ENCODE peak calls at places on chromosomes 6 and 20, in eight cellular contexts. One of them, this sample, is unnamed.

GRCh38 chr6:43729537-43729936 is 40.5 kb upstream of the VEGFA start:
- DNase-seq in pancreas: no peak
- DNase-seq in fibroblast of the aortic adventitia: no peak
- DNase-seq in left lung: no peak
- DNase-seq in cardiac muscle cell: no peak
- DNase-seq in astrocyte of the spinal cord: no peak
- DNase-seq in lower leg skin: no peak
- DNase-seq in AG09309: no peak
- DNase-seq in this sample: no peak

GRCh38 chr6:54053893-54054391 is 57.3 kb upstream of the MLIP start:
- DNase-seq in AG09309: peak
- DNase-seq in left lung: no peak
- DNase-seq in fibroblast of the aortic adventitia: peak
- DNase-seq in pancreas: no peak
- DNase-seq in cardiac muscle cell: peak
- DNase-seq in astrocyte of the spinal cord: peak
- DNase-seq in lower leg skin: peak
- DNase-seq in this sample: no peak

GRCh38 chr6:45678063-45678620 is 300.4 kb upstream of the SUPT3H start:
- DNase-seq in lower leg skin: no peak
- DNase-seq in left lung: no peak
- DNase-seq in AG09309: no peak
- DNase-seq in pancreas: no peak
- DNase-seq in fibroblast of the aortic adventitia: no peak
- DNase-seq in cardiac muscle cell: no peak
- DNase-seq in astrocyte of the spinal cord: no peak
- DNase-seq in this sample: no peak

GRCh38 chr6:108592371-108593337 is 31.9 kb downstream of the FOXO3 start:
- DNase-seq in astrocyte of the spinal cord: peak
- DNase-seq in fibroblast of the aortic adventitia: peak
- DNase-seq in AG09309: peak
- DNase-seq in lower leg skin: no peak
- DNase-seq in pancreas: no peak
- DNase-seq in cardiac muscle cell: peak
- DNase-seq in left lung: no peak
- DNase-seq in this sample: peak

GRCh38 chr6:26155066-26155925 is 68.1 kb downstream of the HFE start:
- DNase-seq in cardiac muscle cell: peak
- DNase-seq in fibroblast of the aortic adventitia: peak
- DNase-seq in astrocyte of the spinal cord: peak
- DNase-seq in pancreas: no peak
- DNase-seq in left lung: no peak
- DNase-seq in lower leg skin: peak
- DNase-seq in AG09309: no peak
- DNase-seq in this sample: no peak

GRCh38 chr6:8059129-8059528 is 5.1 kb downstream of the BLOC1S5 start:
- DNase-seq in astrocyte of the spinal cord: peak
- DNase-seq in lower leg skin: no peak
- DNase-seq in left lung: no peak
- DNase-seq in fibroblast of the aortic adventitia: peak
- DNase-seq in pancreas: no peak
- DNase-seq in cardiac muscle cell: peak
- DNase-seq in AG09309: no peak
- DNase-seq in this sample: no peak

GRCh38 chr6:47308674-47309325 is 905 bp downstream of the TNFRSF21 start:
- DNase-seq in fibroblast of the aortic adventitia: peak
- DNase-seq in lower leg skin: no peak
- DNase-seq in left lung: peak
- DNase-seq in pancreas: peak
- DNase-seq in astrocyte of the spinal cord: peak
- DNase-seq in cardiac muscle cell: peak
- DNase-seq in AG09309: no peak
- DNase-seq in this sample: no peak

GRCh38 chr20:16147221-16147620 is 426.0 kb downstream of the KIF16B start:
- DNase-seq in cardiac muscle cell: no peak
- DNase-seq in fibroblast of the aortic adventitia: no peak
- DNase-seq in lower leg skin: no peak
- DNase-seq in AG09309: no peak
- DNase-seq in astrocyte of the spinal cord: no peak
- DNase-seq in pancreas: no peak
- DNase-seq in left lung: no peak
- DNase-seq in this sample: no peak

GRCh38 chr6:52726741-52727535 is 36.3 kb downstream of the GSTA2 start:
- DNase-seq in fibroblast of the aortic adventitia: no peak
- DNase-seq in astrocyte of the spinal cord: no peak
- DNase-seq in left lung: no peak
- DNase-seq in lower leg skin: no peak
- DNase-seq in pancreas: no peak
- DNase-seq in cardiac muscle cell: no peak
- DNase-seq in AG09309: no peak
- DNase-seq in this sample: no peak

GRCh38 chr6:115618311-115618710 is 442.4 kb downstream of the FRK start:
- DNase-seq in cardiac muscle cell: peak
- DNase-seq in AG09309: peak
- DNase-seq in lower leg skin: no peak
- DNase-seq in left lung: no peak
- DNase-seq in astrocyte of the spinal cord: peak
- DNase-seq in pancreas: no peak
- DNase-seq in fibroblast of the aortic adventitia: no peak
- DNase-seq in this sample: no peak

GRCh38 chr6:146931214-146931613 is 273.0 kb upstream of the STXBP5 start:
- DNase-seq in astrocyte of the spinal cord: no peak
- DNase-seq in cardiac muscle cell: no peak
- DNase-seq in pancreas: no peak
- DNase-seq in left lung: no peak
- DNase-seq in AG09309: no peak
- DNase-seq in fibroblast of the aortic adventitia: peak
- DNase-seq in lower leg skin: no peak
- DNase-seq in this sample: no peak

GRCh38 chr6:108200631-108201030 is 34.8 kb downstream of the NR2E1 start:
- DNase-seq in fibroblast of the aortic adventitia: peak
- DNase-seq in cardiac muscle cell: peak
- DNase-seq in left lung: no peak
- DNase-seq in lower leg skin: no peak
- DNase-seq in pancreas: no peak
- DNase-seq in astrocyte of the spinal cord: peak
- DNase-seq in AG09309: no peak
- DNase-seq in this sample: no peak

GRCh38 chr6:164124986-164125385 is 710.5 kb downstream of the QKI start:
- DNase-seq in fibroblast of the aortic adventitia: no peak
- DNase-seq in lower leg skin: no peak
- DNase-seq in cardiac muscle cell: no peak
- DNase-seq in pancreas: no peak
- DNase-seq in left lung: no peak
- DNase-seq in astrocyte of the spinal cord: no peak
- DNase-seq in AG09309: no peak
- DNase-seq in this sample: no peak

DNA sequence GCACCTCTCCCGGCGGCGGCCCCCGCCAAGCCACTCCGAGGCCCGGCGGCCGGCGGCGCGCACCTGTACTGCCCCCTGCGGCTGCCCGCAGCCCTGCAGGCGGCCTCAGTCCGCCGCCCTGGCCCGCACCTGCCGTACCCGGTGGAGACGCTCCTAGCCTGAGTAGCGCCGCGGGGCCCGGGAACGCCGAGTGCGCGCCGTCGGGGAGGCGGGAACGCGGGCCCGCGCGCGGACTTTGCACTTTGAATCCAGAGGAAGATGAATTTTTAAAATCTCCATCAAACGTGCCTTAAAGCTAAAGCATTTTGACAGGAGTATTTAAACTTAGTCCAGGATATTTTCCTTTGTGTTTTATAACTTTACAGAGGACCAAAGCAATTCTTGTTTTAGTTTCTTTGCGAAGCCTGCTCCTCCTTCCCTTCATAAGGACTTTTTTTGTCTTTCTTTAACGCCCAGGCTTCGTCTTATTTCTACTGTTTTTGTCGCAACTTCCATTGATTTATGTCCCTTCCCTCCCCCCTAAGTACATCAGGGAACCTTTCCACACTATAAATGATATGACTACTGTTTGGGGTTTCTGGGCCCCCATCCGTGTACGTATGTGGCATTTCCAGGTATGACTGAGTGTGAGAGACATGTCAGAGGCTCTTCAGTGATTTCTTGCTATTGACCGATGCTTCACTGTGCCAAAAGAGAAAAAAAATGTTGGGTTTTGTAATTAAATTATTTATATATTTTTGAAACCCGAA is 2.0 kb downstream of the FOXQ1 start:
- DNase-seq in AG09309: no peak
- DNase-seq in left lung: peak
- DNase-seq in pancreas: peak
- DNase-seq in cardiac muscle cell: no peak
- DNase-seq in astrocyte of the spinal cord: no peak
- DNase-seq in fibroblast of the aortic adventitia: no peak
- DNase-seq in lower leg skin: no peak
- DNase-seq in this sample: no peak
- TF ChIP-seq CTCF in AG09309: peak
- TF ChIP-seq CTCF in left lung: peak
- TF ChIP-seq CTCF in pancreas: peak
- TF ChIP-seq CTCF in cardiac muscle cell: peak
- TF ChIP-seq CTCF in astrocyte of the spinal cord: peak
- TF ChIP-seq CTCF in fibroblast of the aortic adventitia: peak
- TF ChIP-seq CTCF in lower leg skin: no peak
- TF ChIP-seq CTCF in this sample: peak

DNA sequence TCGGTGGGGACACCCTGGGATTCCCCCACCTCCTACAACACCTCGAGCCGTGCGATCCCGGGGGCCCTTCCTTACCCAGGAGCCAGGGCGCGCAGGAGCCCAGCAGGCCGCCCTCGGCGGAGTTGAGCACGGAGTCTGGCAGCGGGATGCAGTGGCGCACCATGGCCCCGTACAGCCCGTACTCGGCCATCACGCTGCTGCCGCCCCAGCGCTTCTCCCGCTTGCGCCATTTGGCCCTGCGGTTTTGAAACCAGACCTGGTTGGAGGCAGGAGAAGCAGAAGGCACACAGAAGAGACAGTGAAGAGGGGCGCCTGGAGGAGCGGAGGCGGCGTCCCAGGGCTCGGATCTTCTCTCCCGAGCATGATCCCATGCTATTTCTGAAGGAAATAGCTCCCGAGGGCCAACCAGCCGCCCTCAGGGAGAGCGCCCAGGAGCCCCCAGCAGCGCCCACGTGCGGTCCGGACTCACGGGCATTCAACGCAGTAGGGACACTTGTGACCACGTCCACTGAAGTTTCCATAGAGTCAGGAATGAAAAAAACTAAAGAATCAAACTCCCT is 4.3 kb downstream of the VSX1 start:
- DNase-seq in fibroblast of the aortic adventitia: peak
- DNase-seq in lower leg skin: no peak
- DNase-seq in astrocyte of the spinal cord: no peak
- DNase-seq in AG09309: no peak
- DNase-seq in cardiac muscle cell: peak
- DNase-seq in pancreas: no peak
- DNase-seq in left lung: peak
- DNase-seq in this sample: no peak
- H3K4me3 ChIP-seq in fibroblast of the aortic adventitia: peak
- H3K4me3 ChIP-seq in lower leg skin: no peak
- H3K4me3 ChIP-seq in astrocyte of the spinal cord: no peak
- H3K4me3 ChIP-seq in AG09309: peak
- H3K4me3 ChIP-seq in cardiac muscle cell: no peak
- H3K4me3 ChIP-seq in pancreas: no peak
- H3K4me3 ChIP-seq in left lung: no peak
- H3K4me3 ChIP-seq in this sample: peak

GRCh38 chr6:30555428-30556005 is 772 bp downstream of the GNL1 start:
- DNase-seq in AG09309: no peak
- DNase-seq in astrocyte of the spinal cord: peak
- DNase-seq in lower leg skin: peak
- DNase-seq in cardiac muscle cell: peak
- DNase-seq in fibroblast of the aortic adventitia: peak
- DNase-seq in pancreas: no peak
- DNase-seq in left lung: peak
- DNase-seq in this sample: no peak
- TF ChIP-seq CTCF in AG09309: no peak
- TF ChIP-seq CTCF in astrocyte of the spinal cord: no peak
- TF ChIP-seq CTCF in lower leg skin: no peak
- TF ChIP-seq CTCF in cardiac muscle cell: no peak
- TF ChIP-seq CTCF in fibroblast of the aortic adventitia: no peak
- TF ChIP-seq CTCF in pancreas: no peak
- TF ChIP-seq CTCF in left lung: no peak
- TF ChIP-seq CTCF in this sample: no peak

GRCh38 chr20:31684153-31685003 is 38.3 kb downstream of the BCL2L1 start:
- DNase-seq in left lung: no peak
- DNase-seq in lower leg skin: no peak
- DNase-seq in cardiac muscle cell: no peak
- DNase-seq in pancreas: no peak
- DNase-seq in AG09309: no peak
- DNase-seq in astrocyte of the spinal cord: no peak
- DNase-seq in fibroblast of the aortic adventitia: no peak
- DNase-seq in this sample: no peak

GRCh38 chr20:31689141-31689540 is 33.5 kb downstream of the BCL2L1 start:
- DNase-seq in fibroblast of the aortic adventitia: no peak
- DNase-seq in pancreas: no peak
- DNase-seq in astrocyte of the spinal cord: no peak
- DNase-seq in lower leg skin: no peak
- DNase-seq in cardiac muscle cell: no peak
- DNase-seq in AG09309: no peak
- DNase-seq in left lung: no peak
- DNase-seq in this sample: no peak

GRCh38 chr20:31682927-31683326 is 39.7 kb downstream of the BCL2L1 start:
- DNase-seq in lower leg skin: no peak
- DNase-seq in pancreas: no peak
- DNase-seq in left lung: no peak
- DNase-seq in fibroblast of the aortic adventitia: no peak
- DNase-seq in astrocyte of the spinal cord: no peak
- DNase-seq in AG09309: no peak
- DNase-seq in cardiac muscle cell: no peak
- DNase-seq in this sample: no peak

GRCh38 chr20:31687777-31688176 is 34.9 kb downstream of the BCL2L1 start:
- DNase-seq in astrocyte of the spinal cord: no peak
- DNase-seq in pancreas: no peak
- DNase-seq in lower leg skin: no peak
- DNase-seq in cardiac muscle cell: no peak
- DNase-seq in AG09309: no peak
- DNase-seq in left lung: no peak
- DNase-seq in fibroblast of the aortic adventitia: no peak
- DNase-seq in this sample: no peak

DNA sequence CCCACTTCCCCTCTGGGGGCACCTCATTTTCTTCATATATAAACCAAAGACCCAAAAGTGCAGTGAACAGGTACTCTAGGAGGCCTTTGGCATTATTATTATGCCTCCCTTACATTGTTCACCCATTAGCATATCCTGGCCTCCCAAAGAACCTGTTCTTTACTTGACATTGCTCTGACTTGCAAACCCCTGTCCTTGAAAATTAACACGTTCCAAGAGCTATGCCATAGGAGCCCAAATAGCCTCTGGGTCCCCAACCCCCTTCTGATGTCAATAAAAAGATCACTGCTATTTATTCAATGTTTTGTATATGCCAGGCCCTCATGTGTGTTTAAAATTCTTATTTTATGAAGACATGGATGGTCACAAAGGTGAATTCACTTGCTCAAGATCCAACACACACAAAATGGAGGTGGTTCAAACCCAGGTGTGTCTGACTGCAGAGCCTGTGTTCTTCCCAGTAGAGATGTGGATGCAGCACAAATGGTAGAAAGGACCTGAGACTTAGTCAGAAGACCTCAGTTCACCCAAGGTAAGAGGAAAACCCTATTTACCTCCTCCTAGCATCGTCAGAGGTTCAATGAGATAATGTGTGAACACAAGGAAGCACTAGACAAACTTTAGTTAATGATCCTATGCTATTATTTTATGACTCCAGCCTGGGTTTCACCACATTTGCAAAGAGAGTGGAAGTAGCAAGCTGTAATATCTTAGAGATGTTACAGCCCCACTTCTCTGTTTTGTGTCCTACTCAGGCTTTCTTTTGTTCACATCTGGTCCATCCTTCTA is 36.6 kb downstream of the BCL2L1 start:
- DNase-seq in lower leg skin: no peak
- DNase-seq in fibroblast of the aortic adventitia: no peak
- DNase-seq in cardiac muscle cell: no peak
- DNase-seq in AG09309: no peak
- DNase-seq in pancreas: no peak
- DNase-seq in left lung: no peak
- DNase-seq in astrocyte of the spinal cord: no peak
- DNase-seq in this sample: no peak
- H3K4me3 ChIP-seq in lower leg skin: no peak
- H3K4me3 ChIP-seq in fibroblast of the aortic adventitia: no peak
- H3K4me3 ChIP-seq in cardiac muscle cell: no peak
- H3K4me3 ChIP-seq in AG09309: no peak
- H3K4me3 ChIP-seq in pancreas: no peak
- H3K4me3 ChIP-seq in left lung: no peak
- H3K4me3 ChIP-seq in astrocyte of the spinal cord: no peak
- H3K4me3 ChIP-seq in this sample: peak

This sample was measured in GM12864.